ENCODE peak calls at places on chromosomes 13 and 19, in seven cellular contexts. D is PC-3, B is Karpas-422, G is H1, F is astrocyte, W is GM23248, V is neuronal stem cell. Z is an unnamed sample.

GRCh38 chr19:1382250-1382649 is 1.5 kb upstream of the NDUFS7 start:
- DNase-seq in V (no peak), G (no peak), B (no peak), F (no peak), D (no peak), W (no peak), Z (no peak)

GRCh38 chr13:92074658-92075057 is 676.2 kb downstream of the GPC5 start:
- DNase-seq in F (no peak), D (peak), W (no peak), G (no peak), B (peak), V (peak), Z (no peak)

GRCh38 chr19:29785955-29786589 is 25.7 kb upstream of the CCNE1 start:
- DNase-seq in W (no peak), G (no peak), B (peak), V (no peak), D (no peak), F (no peak), Z (no peak)

GRCh38 chr19:40815223-40815622 is 16.2 kb downstream of the EGLN2 start:
- DNase-seq in F (no peak), G (no peak), W (no peak), D (no peak), B (no peak), V (no peak), Z (no peak)

GRCh38 chr13:61765940-61766666 is 350.5 kb upstream of the PCDH20 start:
- DNase-seq in W (no peak), F (no peak), V (no peak), G (no peak), D (no peak), B (no peak), Z (no peak)

GRCh38 chr13:30441304-30441703 is 19.0 kb downstream of the UBE2L5 start:
- DNase-seq in G (no peak), D (no peak), B (peak), F (peak), V (no peak), W (peak), Z (no peak)

GRCh38 chr13:24032252-24032651 is 128.3 kb upstream of the SPATA13 start:
- DNase-seq in F (peak), B (no peak), D (no peak), V (no peak), G (no peak), W (peak), Z (peak)

GRCh38 chr13:93559718-93560117 is 333.1 kb downstream of the GPC6 start:
- DNase-seq in G (no peak), F (peak), W (peak), V (no peak), D (peak), B (no peak), Z (no peak)

GRCh38 chr13:111255228-111255790 is 65.1 kb upstream of the TEX29 start:
- DNase-seq in G (no peak), F (no peak), W (no peak), B (no peak), V (no peak), D (no peak), Z (no peak)

GRCh38 chr19:6412111-6412999 is 12.3 kb downstream of the KHSRP start:
- DNase-seq in W (peak), G (peak), V (no peak), B (peak), F (no peak), D (peak), Z (peak)

GRCh38 chr19:1839658-1840540 is 8.4 kb downstream of the REXO1 start:
- DNase-seq in W (no peak), F (no peak), G (no peak), V (no peak), B (no peak), D (no peak), Z (no peak)

GRCh38 chr13:113907637-113908617 is 44.1 kb upstream of the GAS6 start:
- DNase-seq in W (peak), D (no peak), B (no peak), V (no peak), G (no peak), F (peak), Z (peak)

GRCh38 chr13:32426981-32427851 is 714 bp downstream of the N4BP2L1 start:
- DNase-seq in V (peak), F (no peak), G (no peak), B (peak), D (no peak), W (peak), Z (peak)

GRCh38 chr13:110388141-110388943 is 81.3 kb downstream of the COL4A2 start:
- DNase-seq in V (no peak), W (peak), B (no peak), G (no peak), D (no peak), F (peak), Z (peak)

GRCh38 chr13:94549241-94550029 is 46.5 kb downstream of the TGDS start:
- DNase-seq in V (peak), D (peak), G (peak), F (peak), W (peak), B (peak), Z (peak)

GRCh38 chr13:91228083-91228482 is 119.4 kb upstream of the MIR17HG start:
- DNase-seq in F (no peak), D (no peak), W (no peak), B (no peak), V (no peak), G (no peak), Z (no peak)

GRCh38 chr19:18735752-18736151 is 52.3 kb downstream of the CRTC1 start:
- DNase-seq in D (no peak), V (no peak), F (no peak), B (no peak), G (no peak), W (no peak), Z (no peak)

GRCh38 chr13:20993211-20993610 is 68.2 kb downstream of the LATS2 start:
- DNase-seq in G (no peak), D (no peak), V (no peak), B (no peak), F (no peak), W (peak), Z (no peak)

GRCh38 chr13:23822252-23822824 is 66.9 kb downstream of the MIPEP start:
- DNase-seq in D (no peak), B (no peak), F (no peak), V (no peak), W (no peak), G (no peak), Z (no peak)

GRCh38 chr19:18439025-18439909 is 1.3 kb upstream of the ISYNA1 start:
- DNase-seq in B (peak), F (peak), W (peak), V (no peak), G (no peak), D (peak), Z (peak)

GRCh38 chr19:14381689-14382474 is 638 bp downstream of the ADGRE5 start:
- DNase-seq in W (peak), B (no peak), G (no peak), V (no peak), D (peak), F (no peak), Z (no peak)

GRCh38 chr19:46753420-46754155 is 7.3 kb upstream of the STRN4 start:
- DNase-seq in D (peak), G (no peak), B (peak), W (peak), F (no peak), V (no peak), Z (peak)

GRCh38 chr19:54094601-54095000 is 6.0 kb downstream of the OSCAR start:
- DNase-seq in W (no peak), B (no peak), G (no peak), V (no peak), D (no peak), F (no peak), Z (no peak)

GRCh38 chr13:19742651-19743050 is 40.1 kb downstream of the PSPC1 start:
- DNase-seq in G (no peak), D (no peak), W (no peak), V (no peak), F (no peak), B (no peak), Z (no peak)

GRCh38 chr13:49220856-49221614 is 897 bp downstream of the MLNR start:
- DNase-seq in W (peak), F (no peak), G (no peak), D (no peak), V (no peak), B (no peak), Z (no peak)

GRCh38 chr19:4454952-4455738 is 2.4 kb downstream of the UBXN6 start:
- DNase-seq in W (peak), G (no peak), D (no peak), B (peak), F (no peak), V (no peak), Z (peak)
- H3K9ac ChIP-seq in W (peak), G (no peak), D (no peak), B (peak), F (peak), V (peak), Z (peak)

DNA sequence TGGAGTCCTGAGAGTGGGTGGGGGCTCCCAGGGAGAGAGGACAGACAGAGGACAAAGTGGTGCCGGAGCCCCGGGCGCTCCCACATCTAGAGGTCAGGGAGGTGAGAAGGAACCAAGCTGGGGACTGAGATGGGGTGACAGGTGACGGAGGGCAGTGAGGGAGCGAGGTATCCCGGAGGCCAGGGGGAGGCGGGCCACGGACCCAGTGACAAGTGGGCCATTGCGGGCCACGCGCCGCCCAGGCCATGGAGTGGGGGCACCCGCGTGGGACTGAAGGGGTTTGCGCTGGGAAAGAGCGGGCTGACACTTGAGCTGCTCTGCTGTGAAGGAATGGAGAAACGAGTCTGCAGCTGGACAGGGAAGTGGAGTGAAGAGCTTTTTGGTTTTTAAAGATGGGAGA is 2.6 kb downstream of the ZNF628 start:
- DNase-seq in G (no peak), V (no peak), B (no peak), W (no peak), D (no peak), F (no peak), Z (no peak)
- H3K9ac ChIP-seq in G (no peak), V (no peak), B (peak), W (no peak), D (no peak), F (no peak), Z (no peak)

GRCh38 chr19:11131471-11131870 is 24.1 kb downstream of the SPC24 start:
- DNase-seq in B (no peak), W (no peak), D (no peak), G (no peak), V (no peak), F (no peak), Z (no peak)
- H3K9ac ChIP-seq in B (no peak), W (no peak), D (no peak), G (no peak), V (no peak), F (no peak), Z (no peak)

DNA sequence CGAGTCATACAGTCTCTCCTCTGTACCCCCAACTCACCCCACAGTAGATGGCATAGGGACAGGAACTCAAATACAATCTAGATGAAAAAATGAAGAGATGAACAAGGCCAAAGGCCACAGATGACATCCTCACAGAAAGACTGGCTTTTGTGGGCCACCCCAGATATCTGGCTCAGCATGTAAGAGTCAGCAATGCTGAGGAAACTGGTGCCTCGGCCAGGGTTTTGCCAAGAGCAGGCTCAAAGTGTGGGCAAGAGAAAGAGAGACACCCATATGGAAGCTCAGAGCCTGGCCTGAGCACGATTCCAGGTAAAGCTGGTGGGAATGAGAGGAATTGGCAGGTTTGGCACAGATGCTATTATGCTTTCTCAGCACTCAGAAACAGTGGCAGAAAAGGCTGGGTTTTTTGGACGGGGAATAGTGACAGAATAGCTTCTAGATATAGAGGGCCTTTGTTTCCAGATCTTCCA is 460.6 kb downstream of the FOXO1 start:
- DNase-seq in D (no peak), G (no peak), W (no peak), F (no peak), B (no peak), V (no peak), Z (no peak)
- H3K9ac ChIP-seq in D (no peak), G (no peak), W (no peak), F (peak), B (no peak), V (no peak), Z (no peak)

GRCh38 chr19:38303517-38304351 is at the start of gene C19orf33:
- DNase-seq in W (peak), B (no peak), V (no peak), G (no peak), F (peak), D (peak), Z (no peak)
- H3K9ac ChIP-seq in W (no peak), B (no peak), V (peak), G (no peak), F (no peak), D (peak), Z (no peak)

Z was measured in adipocyte.